ENCODE peak calls at places on chromosomes 5 and 9, in four cellular contexts. R is HepG2, J is K562, T is GM12878. E is an unnamed sample.
A peak's percentile ranks its signal among the peaks of the same experiment; 100 is the strongest.

GRCh38 chr9:127856094-127856740 is 1.8 kb upstream of the ENG start:
- DNase-seq in R (no peak), J (no peak), T (no peak), E (no peak)

GRCh38 chr9:21608200-21608599 is 126.1 kb upstream of the IFNE start:
- DNase-seq in R (no peak), J (no peak), T (no peak), E (no peak)

GRCh38 chr9:109401169-109401989 is 80.5 kb upstream of the EPB41L4B start:
- DNase-seq in R (peak; percentile 65), J (peak; percentile 75), T (no peak), E (peak; percentile 81)

GRCh38 chr5:36521838-36522745 is 84.3 kb upstream of the SLC1A3 start:
- DNase-seq in R (no peak), J (no peak), T (no peak), E (no peak)

GRCh38 chr5:116404001-116404400 is 170.6 kb downstream of the SEMA6A start:
- DNase-seq in R (no peak), J (no peak), T (no peak), E (no peak)

GRCh38 chr5:138188632-138189031 is 9.7 kb downstream of the KIF20A start:
- DNase-seq in R (no peak), J (no peak), T (no peak), E (no peak)

GRCh38 chr5:150407097-150407720 is 5.5 kb downstream of the CD74 start:
- DNase-seq in R (no peak), J (no peak), T (no peak), E (no peak)

GRCh38 chr5:98930972-98931762 is 2.4 kb upstream of the CHD1 start:
- DNase-seq in R (no peak), J (no peak), T (no peak), E (no peak)

GRCh38 chr5:179819296-179820126 is 1.2 kb upstream of the SQSTM1 start:
- DNase-seq in R (peak; percentile 82), J (peak; percentile 86), T (no peak), E (peak; percentile 44)

GRCh38 chr5:139733698-139734491 is 61.7 kb upstream of the PSD2 start:
- DNase-seq in R (peak; percentile 98), J (no peak), T (no peak), E (no peak)

GRCh38 chr5:140118294-140118936 is 4.5 kb downstream of the PURA start:
- DNase-seq in R (no peak), J (peak; percentile 21), T (no peak), E (no peak)

GRCh38 chr5:159427180-159428012 is 97.1 kb upstream of the IL12B start:
- DNase-seq in R (no peak), J (no peak), T (peak; percentile 73), E (no peak)

GRCh38 chr9:137771580-137771979 is 106.0 kb upstream of the CACNA1B start:
- DNase-seq in R (no peak), J (no peak), T (no peak), E (no peak)

GRCh38 chr5:178786859-178787499 is 56.5 kb upstream of the ZNF354A start:
- DNase-seq in R (peak; percentile 28), J (peak; percentile 19), T (no peak), E (no peak)

GRCh38 chr5:8577792-8578191 is 708.8 kb downstream of the MTRR start:
- DNase-seq in R (no peak), J (no peak), T (no peak), E (no peak)

GRCh38 chr9:113654605-113655193 is 191.2 kb downstream of the RGS3 start:
- DNase-seq in R (no peak), J (no peak), T (no peak), E (no peak)

GRCh38 chr9:99391937-99392574 is 170.0 kb downstream of the SEC61B start:
- DNase-seq in R (no peak), J (no peak), T (no peak), E (no peak)

GRCh38 chr5:148343049-148343413 is 7.7 kb downstream of the SPINK9 start:
- DNase-seq in R (no peak), J (peak; percentile 42), T (no peak), E (no peak)

GRCh38 chr9:79256691-79257213 is 315.0 kb upstream of the TLE4 start:
- DNase-seq in R (no peak), J (no peak), T (no peak), E (peak; percentile 98)

GRCh38 chr9:33159760-33160127 is 7.4 kb downstream of the B4GALT1 start:
- DNase-seq in R (no peak), J (no peak), T (no peak), E (no peak)

GRCh38 chr5:65819215-65819904 is 97.4 kb downstream of the NLN start:
- DNase-seq in R (no peak), J (no peak), T (no peak), E (no peak)

GRCh38 chr9:109912082-109912581 is 132.1 kb downstream of the PALM2AKAP2 start:
- DNase-seq in R (no peak), J (no peak), T (no peak), E (no peak)

GRCh38 chr5:72092074-72092473 is 15.2 kb upstream of the MAP1B start:
- DNase-seq in R (no peak), J (no peak), T (no peak), E (no peak)

GRCh38 chr5:35884125-35884788 is 27.6 kb downstream of the IL7R start:
- DNase-seq in R (no peak), J (no peak), T (no peak), E (no peak)

GRCh38 chr9:128159073-128159783 is 837 bp upstream of the BBLN start:
- DNase-seq in R (peak; percentile 43), J (peak; percentile 85), T (peak; percentile 37), E (no peak)

GRCh38 chr9:104872959-104873850 is 54.8 kb downstream of the ABCA1 start:
- DNase-seq in R (peak; percentile 80), J (no peak), T (no peak), E (no peak)

GRCh38 chr5:58156977-58157701 is 302.7 kb downstream of the PLK2 start:
- DNase-seq in R (no peak), J (no peak), T (no peak), E (no peak)

GRCh38 chr9:6330958-6331634 is 2.9 kb downstream of the TPD52L3 start:
- DNase-seq in R (no peak), J (no peak), T (no peak), E (no peak)

GRCh38 chr5:74378464-74378863 is 262.1 kb downstream of the ENC1 start:
- DNase-seq in R (no peak), J (no peak), T (no peak), E (no peak)

GRCh38 chr5:155799308-155799707 is 527.7 kb upstream of the SGCD start:
- DNase-seq in R (no peak), J (no peak), T (no peak), E (no peak)

GRCh38 chr9:114910541-114910940 is 19.9 kb downstream of the TNFSF8 start:
- DNase-seq in R (no peak), J (no peak), T (no peak), E (no peak)

GRCh38 chr5:125890387-125890955 is 532.7 kb upstream of the GRAMD2B start:
- DNase-seq in R (no peak), J (no peak), T (no peak), E (no peak)

GRCh38 chr5:55969956-55970355 is 24.8 kb downstream of the IL6ST start:
- DNase-seq in R (no peak), J (no peak), T (no peak), E (no peak)

GRCh38 chr9:71806916-71807315 is 38.6 kb upstream of the CEMIP2 start:
- DNase-seq in R (peak; percentile 67), J (peak; percentile 57), T (no peak), E (peak; percentile 76)

GRCh38 chr9:127711831-127712274 is 3.6 kb downstream of the PTRH1 start:
- DNase-seq in R (no peak), J (no peak), T (no peak), E (no peak)

GRCh38 chr9:119284587-119285337 is 84.5 kb downstream of the BRINP1 start:
- DNase-seq in R (no peak), J (no peak), T (no peak), E (no peak)

GRCh38 chr5:32092938-32093812 is 80.9 kb downstream of the GOLPH3 start:
- DNase-seq in R (peak; percentile 75), J (peak; percentile 89), T (peak; percentile 17), E (peak; percentile 80)

GRCh38 chr5:61942462-61943049 is 363.4 kb upstream of the KIF2A start:
- DNase-seq in R (no peak), J (no peak), T (no peak), E (no peak)

GRCh38 chr5:68134669-68135313 is 80.8 kb upstream of the PIK3R1 start:
- DNase-seq in R (no peak), J (no peak), T (no peak), E (no peak)
- TF ChIP-seq FOXK2 in R (no peak), J (no peak), T (no peak), E (no peak)

DNA sequence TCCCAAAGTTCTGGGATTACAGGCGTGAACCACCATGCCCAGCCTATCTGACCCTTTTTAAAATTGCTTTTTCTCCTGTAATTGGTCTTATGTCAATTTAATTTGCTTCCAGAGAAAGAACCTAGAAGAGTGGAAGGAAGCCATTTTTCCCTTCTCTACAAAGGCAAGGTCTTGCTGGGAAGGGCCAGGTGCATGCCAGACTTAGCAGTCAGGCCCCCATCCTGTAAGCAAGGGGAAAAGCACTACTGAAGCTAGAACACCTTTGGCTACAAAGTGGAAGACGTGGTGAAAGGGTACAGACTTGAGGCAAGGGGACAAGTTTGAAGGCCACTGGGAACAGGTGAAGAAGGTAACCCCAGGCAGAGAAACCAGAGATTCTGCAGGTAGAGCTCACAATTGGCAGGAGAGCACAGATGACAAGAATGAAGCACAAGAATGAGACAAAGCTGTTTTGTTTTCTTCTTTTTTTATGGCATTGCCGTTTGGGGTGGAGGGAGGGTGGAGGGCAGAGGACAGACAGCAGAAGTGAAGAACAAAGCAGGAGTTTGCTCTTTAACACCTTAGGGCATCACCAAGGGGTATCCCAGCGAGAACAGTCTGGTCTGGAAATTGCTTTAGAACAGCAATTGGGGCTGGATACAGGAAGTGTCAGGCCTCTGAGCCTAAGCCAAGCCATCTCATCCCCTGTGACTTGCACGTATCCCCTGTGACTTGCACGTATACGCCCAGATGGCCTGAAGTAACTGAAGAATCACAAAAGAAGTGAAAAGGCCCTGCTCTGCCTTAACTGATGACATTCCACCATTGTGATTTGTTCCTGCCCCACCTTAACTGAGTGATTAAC is 72.8 kb downstream of the SERINC5 start:
- DNase-seq in R (no peak), J (peak; percentile 14), T (no peak), E (no peak)
- TF ChIP-seq FOXK2 in R (no peak), J (no peak), T (no peak), E (no peak)

GRCh38 chr5:78971998-78972397 is 13.1 kb downstream of the ARSB start:
- DNase-seq in R (no peak), J (no peak), T (no peak), E (no peak)

GRCh38 chr5:78968781-78969180 is 16.3 kb downstream of the ARSB start:
- DNase-seq in R (no peak), J (no peak), T (no peak), E (no peak)

GRCh38 chr5:78974011-78974410 is 11.1 kb downstream of the ARSB start:
- DNase-seq in R (no peak), J (no peak), T (no peak), E (no peak)

GRCh38 chr5:78975035-78975434 is 10.1 kb downstream of the ARSB start:
- DNase-seq in R (no peak), J (no peak), T (no peak), E (no peak)

GRCh38 chr5:78972654-78973428 is 12.3 kb downstream of the ARSB start:
- DNase-seq in R (no peak), J (no peak), T (no peak), E (no peak)
- TF ChIP-seq FOXK2 in R (no peak), J (no peak), T (no peak), E (no peak)

GRCh38 chr5:103690676-103691075 is 128.1 kb upstream of the NUDT12 start:
- DNase-seq in R (no peak), J (no peak), T (no peak), E (no peak)
- TF ChIP-seq FOXK2 in R (no peak), J (no peak), T (no peak), E (no peak)

E was measured in HEK293T.